ENCODE peak calls at places on chromosomes 11 and 22, in four cellular contexts. S is PC-3, J is HCT116, K is sciatic nerve. P is an unnamed sample.

GRCh38 chr11:72786305-72787261 is 7.3 kb downstream of the STARD10 start:
- DNase-seq in S (peak; percentile 81), J (no peak), K (no peak), P (no peak)

GRCh38 chr11:67033661-67034166 is 10.8 kb downstream of the SYT12 start:
- DNase-seq in S (peak; percentile 35), J (no peak), K (no peak), P (peak; percentile 89)

GRCh38 chr22:49554296-49554625 is 273.4 kb downstream of the BRD1 start:
- DNase-seq in S (no peak), J (no peak), K (peak; percentile 23), P (no peak)

GRCh38 chr11:45538363-45538762 is 127.1 kb downstream of the CHST1 start:
- DNase-seq in S (no peak), J (no peak), K (no peak), P (no peak)

GRCh38 chr11:48096588-48097525 is 116.5 kb downstream of the PTPRJ start:
- DNase-seq in S (peak; percentile 82), J (peak; percentile 35), K (no peak), P (peak; percentile 24)

GRCh38 chr22:45579306-45579705 is 76.6 kb downstream of the FBLN1 start:
- DNase-seq in S (no peak), J (no peak), K (no peak), P (no peak)

GRCh38 chr22:40094449-40094848 is 83.3 kb upstream of the TNRC6B start:
- DNase-seq in S (no peak), J (no peak), K (no peak), P (no peak)

GRCh38 chr11:57444362-57445074 is 15.8 kb upstream of the RTN4RL2 start:
- DNase-seq in S (peak; percentile 98), J (no peak), K (no peak), P (peak; percentile 70)

GRCh38 chr11:82747471-82747870 is 13.8 kb upstream of the FAM181B start:
- DNase-seq in S (no peak), J (no peak), K (no peak), P (no peak)

GRCh38 chr22:47848384-47848920 is 1086.0 kb downstream of the TBC1D22A start:
- DNase-seq in S (no peak), J (no peak), K (no peak), P (no peak)

GRCh38 chr11:71075116-71075720 is 177.2 kb downstream of the SHANK2 start:
- DNase-seq in S (no peak), J (no peak), K (no peak), P (no peak)

P was measured in ELR.